ENCODE peak calls at places on chromosomes 12 and 14, in six cellular contexts. K is fibroblast of lung, A is DND-41, F is AG04450, T is adrenal gland, N is left ventricle myocardium inferior. I is an unnamed sample.
A peak's percentile ranks its signal among the peaks of the same experiment; 100 is the strongest.

GRCh38 chr12:85695316-85695715 is 140.9 kb downstream of the RASSF9 start:
- DNase-seq in K (no peak), A (no peak), F (no peak), T (no peak), N (no peak), I (no peak)

GRCh38 chr12:57887631-57888406 is 41.3 kb upstream of the CTDSP2 start:
- DNase-seq in K (peak; percentile 77), A (no peak), F (no peak), T (no peak), N (no peak), I (no peak)

GRCh38 chr12:31204995-31205582 is 120.9 kb downstream of the SINHCAF start:
- DNase-seq in K (peak; percentile 15), A (no peak), F (no peak), T (no peak), N (no peak), I (peak; percentile 65)

GRCh38 chr12:92094751-92095161 is 50.9 kb downstream of the BTG1 start:
- DNase-seq in K (peak; percentile 32), A (no peak), F (no peak), T (no peak), N (no peak), I (no peak)

GRCh38 chr14:65810326-65810725 is 397.8 kb downstream of the FUT8 start:
- DNase-seq in K (no peak), A (no peak), F (no peak), T (no peak), N (no peak), I (no peak)

GRCh38 chr14:76056128-76056527 is 70.6 kb downstream of the IFT43 start:
- DNase-seq in K (peak; percentile 6), A (peak; percentile 12), F (no peak), T (no peak), N (no peak), I (no peak)

GRCh38 chr14:92693998-92694780 is 54.2 kb downstream of the LGMN start:
- DNase-seq in K (no peak), A (no peak), F (no peak), T (no peak), N (no peak), I (no peak)

GRCh38 chr14:94400454-94400853 is 12.1 kb upstream of the SERPINA1 start:
- DNase-seq in K (no peak), A (no peak), F (no peak), T (no peak), N (no peak), I (no peak)

GRCh38 chr14:54593860-54594259 is 26.9 kb downstream of the SAMD4A start:
- DNase-seq in K (no peak), A (no peak), F (no peak), T (no peak), N (no peak), I (no peak)

GRCh38 chr12:62686938-62687337 is 220.3 kb downstream of the MON2 start:
- DNase-seq in K (no peak), A (no peak), F (no peak), T (no peak), N (no peak), I (no peak)

GRCh38 chr12:2902287-2902880 is 11.7 kb downstream of the TULP3 start:
- DNase-seq in K (peak; percentile 60), A (no peak), F (no peak), T (peak; percentile 25), N (no peak), I (no peak)

GRCh38 chr14:42163136-42163535 is 556.5 kb downstream of the LRFN5 start:
- DNase-seq in K (no peak), A (no peak), F (no peak), T (no peak), N (no peak), I (no peak)

GRCh38 chr12:71430756-71431155 is 8.8 kb upstream of the LGR5 start:
- DNase-seq in K (no peak), A (no peak), F (no peak), T (no peak), N (no peak), I (no peak)

GRCh38 chr14:104754213-104754851 is 1.4 kb downstream of the SIVA1 start:
- DNase-seq in K (no peak), A (no peak), F (no peak), T (no peak), N (no peak), I (no peak)

GRCh38 chr12:96989916-96990315 is 82.9 kb downstream of the NEDD1 start:
- DNase-seq in K (no peak), A (peak; percentile 15), F (no peak), T (no peak), N (no peak), I (peak; percentile 71)

GRCh38 chr14:104864267-104865068 is 600 bp upstream of the CEP170B start:
- DNase-seq in K (no peak), A (no peak), F (no peak), T (no peak), N (peak; percentile 23), I (no peak)

GRCh38 chr12:754871-755562 is 2.6 kb downstream of the WNK1 start:
- DNase-seq in K (peak; percentile 79), A (no peak), F (peak; percentile 24), T (no peak), N (no peak), I (peak; percentile 65)

DNA sequence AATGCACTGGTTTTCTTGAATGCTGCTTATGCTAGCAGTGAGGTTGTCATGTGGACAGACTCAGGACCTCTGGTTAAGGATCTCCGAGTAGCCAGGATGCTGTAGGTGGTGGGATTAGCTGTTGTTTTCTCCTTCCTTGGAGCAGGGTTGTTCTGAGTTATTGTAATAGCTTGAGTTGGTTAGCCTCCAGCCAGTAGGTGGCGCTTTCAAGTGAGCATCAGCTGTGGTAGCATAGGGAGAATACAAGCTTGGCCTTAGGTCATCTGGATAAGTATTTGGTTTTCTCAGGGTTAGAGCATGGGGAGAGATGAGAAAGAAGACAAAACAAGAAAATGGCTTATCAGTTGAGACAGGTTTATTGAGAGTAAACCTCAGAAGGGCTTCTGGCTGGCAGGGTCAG is 299.7 kb upstream of the FBXO33 start:
- DNase-seq in K (no peak), A (peak; percentile 13), F (no peak), T (no peak), N (no peak), I (peak; percentile 27)
- TF ChIP-seq CTCF in K (no peak), A (peak; percentile 54), F (no peak), T (no peak), N (no peak), I (peak; percentile 26)

GRCh38 chr14:67457782-67458181 is 30.7 kb downstream of the TMEM229B start:
- DNase-seq in K (no peak), A (no peak), F (no peak), T (peak; percentile 67), N (peak; percentile 30), I (no peak)
- H3K4me3 ChIP-seq in K (no peak overlapping the region), A (no peak overlapping the region), F (no peak overlapping the region), T (no peak overlapping the region), N (no peak overlapping the region), I (no peak overlapping the region)

GRCh38 chr14:97273540-97273939 is 476.4 kb downstream of the VRK1 start:
- DNase-seq in K (no peak), A (no peak), F (no peak), T (no peak), N (no peak), I (no peak)
- TF ChIP-seq CTCF in K (no peak), A (peak; percentile 47), F (no peak), T (no peak), N (no peak), I (peak; percentile 35)

GRCh38 chr12:50205648-50206047 is 38.5 kb upstream of the CERS5 start:
- DNase-seq in K (no peak), A (no peak), F (no peak), T (no peak), N (no peak), I (no peak)
- H3K4me3 ChIP-seq in K (no peak overlapping the region), A (no peak overlapping the region), F (no peak overlapping the region), T (no peak overlapping the region), N (no peak overlapping the region), I (no peak overlapping the region)